ENCODE peak calls at places on chromosomes 5 and 9, in five cellular contexts. A, M, D, Y and T are unnamed samples.

GRCh38 chr5:761206-761771 is 23.2 kb downstream of the ZDHHC11B start:
- DNase-seq in A (no peak), M (no peak), D (no peak), Y (no peak), T (no peak)

GRCh38 chr9:122949696-122950095 is 8.9 kb downstream of the RABGAP1 start:
- DNase-seq in A (peak; percentile 25), M (no peak), D (no peak), Y (no peak), T (no peak)

GRCh38 chr9:34592895-34593601 is 3.5 kb upstream of the CNTFR start:
- DNase-seq in A (no peak), M (peak; percentile 61), D (no peak), Y (peak; percentile 58), T (peak; percentile 39)

GRCh38 chr5:50564079-50564478 is 102.4 kb upstream of the PARP8 start:
- DNase-seq in A (no peak), M (no peak), D (no peak), Y (no peak), T (no peak)

GRCh38 chr5:120624021-120624563 is 160.0 kb downstream of the PRR16 start:
- DNase-seq in A (peak; percentile 73), M (no peak), D (peak; percentile 1), Y (no peak), T (peak; percentile 30)

GRCh38 chr5:177142029-177142681 is 8.6 kb downstream of the NSD1 start:
- DNase-seq in A (peak; percentile 25), M (no peak), D (no peak), Y (no peak), T (no peak)

GRCh38 chr5:93192107-93192506 is 388.9 kb downstream of the NR2F1-AS1 start:
- DNase-seq in A (peak; percentile 95), M (no peak), D (no peak), Y (no peak), T (peak; percentile 90)

GRCh38 chr5:175840050-175840841 is 31.1 kb upstream of the CPLX2 start:
- DNase-seq in A (peak; percentile 30), M (no peak), D (peak; percentile 12), Y (no peak), T (peak; percentile 42)

GRCh38 chr9:79572891-79573696 is 1.3 kb downstream of the TLE4 start:
- DNase-seq in A (no peak), M (no peak), D (peak; percentile 51), Y (peak; percentile 47), T (no peak)

GRCh38 chr5:122078116-122078865 is at the start of gene LOX:
- DNase-seq in A (peak; percentile 98), M (peak; percentile 80), D (peak; percentile 86), Y (peak; percentile 34), T (peak; percentile 49)

GRCh38 chr9:133703571-133704399 is 34.4 kb downstream of the SARDH start:
- DNase-seq in A (no peak), M (no peak), D (no peak), Y (peak; percentile 3), T (no peak)
- H3K27me3 ChIP-seq in A (peaks cover 2% of the 10 kb centered on the region), M (peaks cover 17% of the 10 kb centered on the region), D (no peaks in the 10 kb centered on the region), Y (peaks cover 26% of the 10 kb centered on the region), T (peaks cover 31% of the 10 kb centered on the region)

DNA sequence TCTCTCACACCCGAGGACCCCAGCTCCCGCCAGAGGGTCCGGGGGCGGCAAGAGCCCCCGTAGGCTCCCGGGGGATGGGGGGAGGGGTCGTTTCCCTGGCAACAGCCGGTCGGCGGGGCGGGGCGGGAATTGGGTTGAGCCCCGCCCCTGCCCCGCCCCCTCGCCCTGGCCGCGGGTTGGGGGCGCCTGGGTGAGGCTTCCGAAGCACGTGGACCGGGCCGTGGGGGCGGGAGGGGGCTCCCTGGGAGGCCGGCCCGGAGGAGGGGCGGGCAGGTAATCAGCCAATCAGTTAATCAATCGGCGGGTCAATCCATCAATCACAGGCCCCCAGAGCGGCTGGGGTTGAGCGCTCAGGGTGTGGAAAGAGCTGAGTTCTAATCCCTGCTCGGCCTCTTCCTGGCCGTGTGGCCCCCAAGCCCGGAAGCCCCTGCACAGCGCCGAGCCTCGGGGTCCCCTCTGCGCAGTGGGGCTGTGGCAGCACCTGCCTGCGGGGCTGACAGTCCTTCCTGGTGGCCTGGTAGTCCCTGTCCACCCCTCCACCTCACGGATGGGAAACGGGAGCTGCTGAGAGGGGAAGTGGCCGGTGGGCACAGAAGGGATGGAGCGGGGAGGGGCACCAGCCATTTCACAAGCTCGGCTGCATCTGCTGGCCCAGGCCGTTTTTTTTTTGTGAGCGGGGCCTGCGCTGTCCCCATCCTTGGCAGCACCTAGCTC is 174.3 kb upstream of the IER5L start:
- DNase-seq in A (no peak), M (peak; percentile 16), D (peak; percentile 49), Y (no peak), T (no peak)
- H3K4me3 ChIP-seq in A (peak overlapping the region; percentile 56), M (peak overlapping the region; percentile 59), D (peak overlapping the region; percentile 56), Y (peak overlapping the region; percentile 45), T (peak overlapping the region; percentile 23)

GRCh38 chr9:124005372-124005771 is 6.2 kb upstream of the LHX2 start:
- DNase-seq in A (no peak), M (no peak), D (no peak), Y (no peak), T (no peak)
- H3K27me3 ChIP-seq in A (peaks cover 98% of the 10 kb centered on the region), M (peaks cover 100% of the 10 kb centered on the region), D (peaks cover 100% of the 10 kb centered on the region), Y (peaks cover 100% of the 10 kb centered on the region), T (peaks cover 85% of the 10 kb centered on the region)

GRCh38 chr9:99005651-99006050 is 61.9 kb downstream of the COL15A1 start:
- DNase-seq in A (no peak), M (no peak), D (no peak), Y (no peak), T (no peak)

GRCh38 chr9:99004717-99005460 is 61.2 kb downstream of the COL15A1 start:
- DNase-seq in A (no peak), M (no peak), D (no peak), Y (no peak), T (no peak)

GRCh38 chr9:99008187-99008586 is 64.5 kb downstream of the COL15A1 start:
- DNase-seq in A (no peak), M (no peak), D (no peak), Y (no peak), T (no peak)

GRCh38 chr9:99004115-99004514 is 60.4 kb downstream of the COL15A1 start:
- DNase-seq in A (no peak), M (no peak), D (no peak), Y (no peak), T (no peak)

DNA sequence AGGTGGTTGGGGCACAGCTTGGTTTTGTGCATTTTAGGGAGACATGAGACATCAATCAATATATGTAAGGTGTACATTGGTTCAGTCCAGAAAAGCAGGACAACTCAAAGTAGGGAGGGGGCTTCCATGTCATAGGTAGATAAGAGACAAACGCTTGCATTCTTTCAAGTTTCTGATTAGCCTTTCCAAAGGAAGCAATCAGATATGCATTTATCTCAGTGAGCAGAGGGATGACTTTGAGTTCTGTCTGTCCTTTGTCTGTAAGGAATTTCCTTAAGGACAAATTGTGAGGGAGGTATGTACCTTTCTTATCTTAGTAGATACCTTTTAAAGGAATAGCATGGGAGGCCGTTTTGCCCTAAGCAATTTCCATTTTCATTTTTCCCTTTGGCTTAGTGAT is 63.3 kb downstream of the COL15A1 start:
- DNase-seq in A (no peak), M (no peak), D (no peak), Y (no peak), T (no peak)
- H3K4me3 ChIP-seq in A (no peak overlapping the region), M (no peak overlapping the region), D (no peak overlapping the region), Y (no peak overlapping the region), T (no peak overlapping the region)

DNA sequence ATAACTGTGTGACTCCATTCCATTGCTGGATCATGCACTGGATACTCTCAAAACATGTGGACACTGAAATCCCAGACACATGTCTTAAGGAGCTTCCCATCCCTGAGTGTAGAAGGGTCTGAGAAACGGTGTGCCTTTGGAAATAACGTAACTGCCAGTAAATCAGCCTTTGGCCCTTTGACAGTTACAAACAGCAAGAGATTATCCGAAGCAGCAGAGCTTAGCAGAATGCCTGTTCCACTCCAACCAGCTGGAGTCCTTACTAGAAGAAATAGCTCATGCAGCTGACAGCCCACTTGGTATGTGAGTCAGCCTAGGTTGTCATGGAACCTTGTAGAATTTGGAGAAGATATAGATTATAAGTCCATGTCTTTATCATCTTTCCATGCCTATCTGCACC is 7.0 kb downstream of the TMEM252 start:
- DNase-seq in A (peak; percentile 13), M (no peak), D (no peak), Y (no peak), T (no peak)
- H3K27me3 ChIP-seq in A (no peaks in the 10 kb centered on the region), M (no peaks in the 10 kb centered on the region), D (no peaks in the 10 kb centered on the region), Y (no peaks in the 10 kb centered on the region), T (no peaks in the 10 kb centered on the region)

GRCh38 chr5:53128481-53128880 is 18.9 kb upstream of the MOCS2 start:
- DNase-seq in A (no peak), M (no peak), D (no peak), Y (no peak), T (no peak)
- H3K4me3 ChIP-seq in A (no peak overlapping the region), M (no peak overlapping the region), D (no peak overlapping the region), Y (no peak overlapping the region), T (no peak overlapping the region)

GRCh38 chr9:93962561-93963440 is 7.6 kb upstream of the BARX1 start:
- DNase-seq in A (peak; percentile 78), M (peak; percentile 88), D (peak; percentile 92), Y (peak; percentile 85), T (peak; percentile 70)

GRCh38 chr9:93960221-93960970 is 5.2 kb upstream of the BARX1 start:
- DNase-seq in A (no peak), M (no peak), D (no peak), Y (no peak), T (no peak)

GRCh38 chr9:93962041-93962440 is 6.9 kb upstream of the BARX1 start:
- DNase-seq in A (no peak), M (no peak), D (no peak), Y (no peak), T (no peak)

GRCh38 chr9:93959739-93960154 is 4.6 kb upstream of the BARX1 start:
- DNase-seq in A (no peak), M (no peak), D (no peak), Y (no peak), T (no peak)

DNA sequence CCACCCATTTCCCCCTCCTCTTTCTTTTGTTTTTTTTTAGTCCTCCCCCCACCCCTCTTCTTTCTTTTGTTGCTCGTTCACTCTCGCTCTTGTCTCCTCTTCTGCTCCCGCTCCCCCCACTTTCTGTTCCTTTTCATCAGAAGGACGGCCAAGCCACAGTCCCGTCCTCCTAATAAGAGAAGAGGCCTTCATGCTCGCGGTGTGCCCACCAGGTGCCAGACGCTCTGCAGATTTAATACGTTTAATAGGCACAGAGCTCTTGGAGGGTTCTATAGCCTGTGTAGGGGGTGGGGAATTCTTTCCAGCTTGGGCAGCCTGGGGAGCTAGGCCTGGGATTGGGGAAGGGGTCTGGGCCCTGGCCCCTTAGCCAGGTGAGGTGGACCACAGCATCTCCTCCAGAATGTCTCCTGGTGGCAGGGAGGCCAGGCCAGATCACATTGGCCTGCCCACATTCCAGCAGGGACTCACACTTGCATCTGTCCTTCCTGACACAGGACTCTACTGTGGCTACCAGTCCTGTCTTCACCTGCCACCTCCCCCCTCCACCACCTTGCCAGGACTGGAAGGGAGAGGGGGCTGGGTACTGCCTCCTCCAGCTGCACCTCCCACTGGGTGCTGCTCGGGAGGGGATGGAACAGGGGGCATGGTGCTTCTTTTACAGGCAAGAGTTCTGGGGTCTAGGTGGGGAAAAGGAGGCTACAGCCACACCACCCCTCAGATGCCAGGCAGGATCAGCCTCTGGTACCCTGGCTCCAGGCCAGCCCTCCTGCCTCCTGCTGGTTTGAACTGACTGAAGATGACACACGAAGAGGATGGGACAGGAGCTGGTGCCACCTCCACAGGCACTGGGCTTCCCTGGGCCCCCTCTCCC is 6.1 kb upstream of the BARX1 start:
- DNase-seq in A (no peak), M (no peak), D (no peak), Y (no peak), T (no peak)
- H3K27me3 ChIP-seq in A (peaks cover 68% of the 10 kb centered on the region), M (peaks cover 56% of the 10 kb centered on the region), D (peaks cover 41% of the 10 kb centered on the region), Y (peaks cover 79% of the 10 kb centered on the region), T (peaks cover 49% of the 10 kb centered on the region)

DNA sequence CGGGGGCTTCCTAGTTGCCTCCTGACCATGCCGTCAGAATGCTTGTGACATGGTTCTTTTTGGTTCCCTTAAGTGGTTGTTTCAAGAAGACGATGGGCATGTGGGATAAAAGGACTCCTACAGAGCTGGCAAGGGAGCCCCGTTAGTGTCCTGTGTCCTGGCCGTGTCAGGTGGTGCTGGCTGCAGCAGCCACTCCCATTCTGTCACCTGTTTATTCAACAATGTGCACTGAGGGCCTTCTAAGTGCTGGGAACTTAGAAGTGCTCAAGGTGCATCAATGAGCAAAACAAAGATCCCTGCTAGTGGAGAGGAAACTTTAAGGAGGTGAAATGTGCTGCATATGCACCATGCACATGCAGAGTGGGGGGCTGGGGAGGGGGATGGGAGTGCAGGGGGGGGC is 19.6 kb downstream of the LCP2 start:
- DNase-seq in A (no peak), M (no peak), D (no peak), Y (no peak), T (no peak)
- H3K4me3 ChIP-seq in A (no peak overlapping the region), M (no peak overlapping the region), D (no peak overlapping the region), Y (no peak overlapping the region), T (no peak overlapping the region)